ENCODE peak calls at places on chromosomes 6 and 20, in five cellular contexts. One of them, this sample, is unnamed.

GRCh38 chr20:45924391-45925261 is 9.9 kb upstream of the PCIF1 start:
- DNase-seq in HepG2: peak; percentile 66
- DNase-seq in GM12878: no peak
- DNase-seq in upper lobe of left lung: no peak
- DNase-seq in A549: no peak
- DNase-seq in this sample: no peak

GRCh38 chr20:17570347-17571152 is 675 bp downstream of the DSTN start:
- DNase-seq in GM12878: no peak
- DNase-seq in upper lobe of left lung: peak; percentile 53
- DNase-seq in A549: peak; percentile 77
- DNase-seq in HepG2: peak; percentile 61
- DNase-seq in this sample: peak; percentile 58

GRCh38 chr6:79269877-79270276 is 35.4 kb upstream of the HMGN3 start:
- DNase-seq in GM12878: no peak
- DNase-seq in A549: peak; percentile 10
- DNase-seq in HepG2: no peak
- DNase-seq in upper lobe of left lung: no peak
- DNase-seq in this sample: no peak

GRCh38 chr6:87756858-87757257 is 54.8 kb upstream of the AKIRIN2 start:
- DNase-seq in upper lobe of left lung: peak; percentile 76
- DNase-seq in A549: peak; percentile 9
- DNase-seq in GM12878: peak; percentile 97
- DNase-seq in HepG2: no peak
- DNase-seq in this sample: no peak

GRCh38 chr20:2299301-2299700 is 3.5 kb downstream of the TGM3 start:
- DNase-seq in A549: peak; percentile 58
- DNase-seq in GM12878: no peak
- DNase-seq in upper lobe of left lung: peak; percentile 89
- DNase-seq in HepG2: no peak
- DNase-seq in this sample: peak; percentile 37

GRCh38 chr6:109483744-109484075 is 691 bp upstream of the ZBTB24 start:
- DNase-seq in upper lobe of left lung: no peak
- DNase-seq in HepG2: no peak
- DNase-seq in GM12878: no peak
- DNase-seq in A549: no peak
- DNase-seq in this sample: no peak

GRCh38 chr20:5191829-5192569 is 65.2 kb downstream of the CDS2 start:
- DNase-seq in GM12878: peak; percentile 61
- DNase-seq in HepG2: peak; percentile 90
- DNase-seq in upper lobe of left lung: peak; percentile 31
- DNase-seq in A549: peak; percentile 81
- DNase-seq in this sample: peak; percentile 34

GRCh38 chr6:126955621-126956020 is 162.8 kb upstream of the RSPO3 start:
- DNase-seq in GM12878: no peak
- DNase-seq in A549: no peak
- DNase-seq in upper lobe of left lung: no peak
- DNase-seq in HepG2: no peak
- DNase-seq in this sample: no peak

GRCh38 chr6:156280131-156280530 is 497.0 kb upstream of the ARID1B start:
- DNase-seq in HepG2: no peak
- DNase-seq in GM12878: no peak
- DNase-seq in upper lobe of left lung: no peak
- DNase-seq in A549: no peak
- DNase-seq in this sample: no peak

GRCh38 chr6:87705070-87705691 is 3.1 kb upstream of the AKIRIN2 start:
- DNase-seq in A549: peak; percentile 81
- DNase-seq in HepG2: peak; percentile 76
- DNase-seq in upper lobe of left lung: no peak
- DNase-seq in GM12878: peak; percentile 83
- DNase-seq in this sample: no peak

GRCh38 chr6:43669922-43670622 is 17.5 kb downstream of the MRPS18A start:
- DNase-seq in A549: no peak
- DNase-seq in upper lobe of left lung: no peak
- DNase-seq in HepG2: no peak
- DNase-seq in GM12878: no peak
- DNase-seq in this sample: no peak

GRCh38 chr20:52747736-52748135 is 224.4 kb upstream of the TSHZ2 start:
- DNase-seq in HepG2: peak; percentile 37
- DNase-seq in upper lobe of left lung: no peak
- DNase-seq in GM12878: no peak
- DNase-seq in A549: peak; percentile 7
- DNase-seq in this sample: no peak

GRCh38 chr6:31178143-31179041 is 7.9 kb upstream of the POU5F1 start:
- DNase-seq in A549: no peak
- DNase-seq in upper lobe of left lung: no peak
- DNase-seq in GM12878: no peak
- DNase-seq in HepG2: no peak
- DNase-seq in this sample: no peak

GRCh38 chr20:16662462-16662861 is 67.4 kb upstream of the SNRPB2 start:
- DNase-seq in HepG2: no peak
- DNase-seq in GM12878: no peak
- DNase-seq in upper lobe of left lung: no peak
- DNase-seq in A549: no peak
- DNase-seq in this sample: no peak

GRCh38 chr6:45969883-45970282 is 45.8 kb downstream of the CLIC5 start:
- DNase-seq in HepG2: no peak
- DNase-seq in A549: no peak
- DNase-seq in upper lobe of left lung: no peak
- DNase-seq in GM12878: no peak
- DNase-seq in this sample: no peak

GRCh38 chr20:53124803-53125202 is 152.6 kb downstream of the TSHZ2 start:
- DNase-seq in GM12878: no peak
- DNase-seq in HepG2: no peak
- DNase-seq in upper lobe of left lung: no peak
- DNase-seq in A549: no peak
- DNase-seq in this sample: no peak

GRCh38 chr6:141463237-141463977 is 669.3 kb upstream of the GJE1 start:
- DNase-seq in HepG2: no peak
- DNase-seq in upper lobe of left lung: no peak
- DNase-seq in GM12878: no peak
- DNase-seq in A549: no peak
- DNase-seq in this sample: no peak
- H3K27ac ChIP-seq in HepG2: no peak overlapping the region
- H3K27ac ChIP-seq in upper lobe of left lung: no peak overlapping the region
- H3K27ac ChIP-seq in GM12878: no peak overlapping the region
- H3K27ac ChIP-seq in A549: no peak overlapping the region
- H3K27ac ChIP-seq in this sample: no peak overlapping the region

DNA sequence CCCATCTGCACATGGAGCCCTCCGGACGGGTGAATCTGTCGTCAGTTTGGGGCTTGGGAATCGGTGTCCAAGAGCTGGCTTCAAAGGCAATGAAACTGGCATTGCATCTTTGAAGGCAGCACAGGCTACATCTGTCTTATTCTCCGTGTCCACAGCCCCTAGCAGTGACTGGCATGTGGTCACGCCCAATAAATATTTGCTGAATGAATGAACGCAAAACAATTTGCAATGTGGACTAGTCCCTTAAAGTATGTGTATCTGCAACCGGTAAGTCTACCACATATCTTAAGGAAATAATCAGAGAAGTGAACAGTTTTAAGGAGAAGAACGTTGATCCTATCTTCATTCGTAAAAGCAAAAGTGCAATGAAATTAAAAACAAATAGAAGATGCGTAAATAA is 8.0 kb upstream of the PMEPA1 start:
- DNase-seq in upper lobe of left lung: no peak
- DNase-seq in A549: peak; percentile 86
- DNase-seq in HepG2: no peak
- DNase-seq in GM12878: no peak
- DNase-seq in this sample: no peak
- TF ChIP-seq EP300 in upper lobe of left lung: no peak
- TF ChIP-seq EP300 in A549: no peak
- TF ChIP-seq EP300 in HepG2: no peak
- TF ChIP-seq EP300 in GM12878: no peak
- TF ChIP-seq EP300 in this sample: no peak

GRCh38 chr20:50111829-50112495 is 988 bp downstream of the UBE2V1 start:
- DNase-seq in GM12878: no peak
- DNase-seq in HepG2: no peak
- DNase-seq in upper lobe of left lung: no peak
- DNase-seq in A549: no peak
- DNase-seq in this sample: no peak
- H3K4me1 ChIP-seq in GM12878: peaks cover 49% of the 10 kb centered on the region
- H3K4me1 ChIP-seq in HepG2: peaks cover 79% of the 10 kb centered on the region
- H3K4me1 ChIP-seq in upper lobe of left lung: peaks cover 75% of the 10 kb centered on the region
- H3K4me1 ChIP-seq in A549: peaks cover 65% of the 10 kb centered on the region
- H3K4me1 ChIP-seq in this sample: peaks cover 88% of the 10 kb centered on the region

DNA sequence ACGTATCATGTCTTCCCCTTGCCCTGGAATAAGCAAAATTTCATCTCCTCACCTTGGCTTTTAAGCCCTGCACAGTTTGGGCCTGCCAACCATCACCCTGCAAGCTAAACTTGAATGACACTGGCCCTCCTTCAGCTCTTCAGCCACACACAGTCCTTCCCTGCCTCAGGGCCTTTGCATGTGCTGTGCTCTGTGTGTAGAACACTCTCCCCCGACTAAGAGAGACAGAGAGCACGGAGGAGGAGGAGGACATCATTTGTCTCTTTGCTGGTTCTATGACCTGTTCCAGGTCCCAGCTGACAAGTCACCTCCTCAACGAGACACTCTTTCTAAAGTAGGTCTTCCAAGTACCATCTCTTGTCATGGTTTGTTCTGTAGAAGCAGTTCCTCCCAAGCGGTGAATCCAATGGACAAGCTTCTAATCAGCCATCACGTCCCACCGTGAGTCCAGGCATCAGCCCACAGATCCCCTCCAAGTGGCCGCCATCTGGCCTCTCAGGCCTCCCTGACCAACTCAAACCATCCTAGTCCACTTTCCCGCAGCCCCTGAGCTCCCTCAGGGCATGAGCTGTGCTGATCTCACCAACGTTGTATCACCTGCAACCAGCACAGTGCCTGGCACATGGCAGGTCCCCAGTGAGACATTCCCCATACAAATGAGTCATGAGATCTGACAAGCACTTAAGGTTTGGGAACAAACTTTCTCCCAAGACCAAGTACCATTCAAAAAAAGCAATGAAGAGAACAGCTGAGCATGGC is 30.5 kb downstream of the NFATC2 start:
- DNase-seq in A549: no peak
- DNase-seq in GM12878: no peak
- DNase-seq in upper lobe of left lung: no peak
- DNase-seq in HepG2: no peak
- DNase-seq in this sample: no peak
- H3K27ac ChIP-seq in A549: no peak overlapping the region
- H3K27ac ChIP-seq in GM12878: no peak overlapping the region
- H3K27ac ChIP-seq in upper lobe of left lung: no peak overlapping the region
- H3K27ac ChIP-seq in HepG2: no peak overlapping the region
- H3K27ac ChIP-seq in this sample: no peak overlapping the region

GRCh38 chr6:7939864-7940228 is 29.3 kb upstream of the TXNDC5 start:
- DNase-seq in upper lobe of left lung: no peak
- DNase-seq in GM12878: no peak
- DNase-seq in HepG2: no peak
- DNase-seq in A549: no peak
- DNase-seq in this sample: no peak
- TF ChIP-seq EP300 in upper lobe of left lung: no peak
- TF ChIP-seq EP300 in GM12878: no peak
- TF ChIP-seq EP300 in HepG2: no peak
- TF ChIP-seq EP300 in A549: no peak
- TF ChIP-seq EP300 in this sample: no peak

DNA sequence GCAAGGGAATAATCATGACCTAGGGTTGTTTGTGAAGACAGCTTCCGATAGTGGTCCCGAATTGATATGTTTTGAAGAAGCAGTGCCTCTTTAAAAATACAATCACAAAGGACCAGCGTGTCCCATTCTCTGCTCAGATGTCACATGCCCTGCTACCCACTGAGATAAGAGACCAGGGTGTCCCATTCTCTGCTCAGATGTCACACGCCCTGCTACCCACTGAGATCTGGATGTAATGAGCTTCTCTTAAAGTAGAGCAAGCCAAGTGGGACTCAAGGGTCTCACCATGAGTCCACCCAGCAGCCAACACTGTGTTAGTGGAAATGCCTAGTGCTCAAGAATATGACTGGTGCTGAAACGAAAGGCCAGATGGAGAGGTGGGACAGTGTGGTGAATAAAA is 22.2 kb downstream of the RIN2 start:
- DNase-seq in upper lobe of left lung: no peak
- DNase-seq in A549: no peak
- DNase-seq in GM12878: no peak
- DNase-seq in HepG2: no peak
- DNase-seq in this sample: no peak
- H3K4me1 ChIP-seq in upper lobe of left lung: peaks cover 44% of the 10 kb centered on the region
- H3K4me1 ChIP-seq in A549: peaks cover 41% of the 10 kb centered on the region
- H3K4me1 ChIP-seq in GM12878: peaks cover 12% of the 10 kb centered on the region
- H3K4me1 ChIP-seq in HepG2: peaks cover 20% of the 10 kb centered on the region
- H3K4me1 ChIP-seq in this sample: peaks cover 41% of the 10 kb centered on the region

GRCh38 chr6:139654888-139655782 is 280.7 kb upstream of the CITED2 start:
- DNase-seq in HepG2: peak; percentile 8
- DNase-seq in GM12878: no peak
- DNase-seq in A549: peak; percentile 0
- DNase-seq in upper lobe of left lung: no peak
- DNase-seq in this sample: no peak

GRCh38 chr6:139654309-139654708 is 279.9 kb upstream of the CITED2 start:
- DNase-seq in HepG2: peak; percentile 12
- DNase-seq in GM12878: no peak
- DNase-seq in A549: no peak
- DNase-seq in upper lobe of left lung: no peak
- DNase-seq in this sample: no peak

GRCh38 chr6:139650941-139651340 is 276.5 kb upstream of the CITED2 start:
- DNase-seq in upper lobe of left lung: no peak
- DNase-seq in GM12878: no peak
- DNase-seq in A549: no peak
- DNase-seq in HepG2: no peak
- DNase-seq in this sample: no peak

GRCh38 chr6:139655783-139656705 is 281.6 kb upstream of the CITED2 start:
- DNase-seq in upper lobe of left lung: no peak
- DNase-seq in A549: peak; percentile 79
- DNase-seq in HepG2: peak; percentile 14
- DNase-seq in GM12878: no peak
- DNase-seq in this sample: peak; percentile 71

DNA sequence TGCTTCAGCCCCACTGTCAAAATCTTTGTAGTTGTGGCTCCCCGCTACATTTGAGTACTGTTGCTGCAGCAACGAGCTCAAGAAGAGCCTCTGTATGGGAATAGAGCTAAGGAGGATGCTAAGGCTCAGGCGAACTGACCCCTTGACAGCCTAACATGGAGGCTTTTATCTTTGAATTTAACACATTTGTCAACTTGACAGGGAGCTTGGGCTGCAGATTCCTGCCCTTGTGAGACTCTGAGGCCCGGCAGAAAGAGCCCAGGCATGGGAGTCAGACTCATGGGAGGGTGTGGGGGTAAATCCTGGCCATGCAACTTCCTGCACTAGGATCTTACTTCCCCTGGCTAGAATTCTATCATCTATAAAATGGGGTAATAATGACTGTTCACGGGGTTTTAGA is 278.7 kb upstream of the CITED2 start:
- DNase-seq in GM12878: no peak
- DNase-seq in HepG2: no peak
- DNase-seq in A549: no peak
- DNase-seq in upper lobe of left lung: no peak
- DNase-seq in this sample: no peak
- H3K27ac ChIP-seq in GM12878: no peak overlapping the region
- H3K27ac ChIP-seq in HepG2: no peak overlapping the region
- H3K27ac ChIP-seq in A549: no peak overlapping the region
- H3K27ac ChIP-seq in upper lobe of left lung: no peak overlapping the region
- H3K27ac ChIP-seq in this sample: no peak overlapping the region

This sample was measured in stomach.